ENCODE peak calls at places on chromosomes 4 and X, in seven cellular contexts. R is AG08395, W is cardiac fibroblast, X is NB4, C is left ventricle myocardium superior, T is M059J, V is Ammon's horn. K is an unnamed sample.

GRCh38 chrX:129557844-129558243 is 17.8 kb downstream of the OCRL start:
- DNase-seq in R (no peak), W (no peak), X (no peak), C (no peak), T (no peak), V (no peak), K (no peak)

GRCh38 chr4:24999392-25000104 is 31.2 kb downstream of the LGI2 start:
- DNase-seq in R (no peak), W (no peak), X (no peak), C (no peak), T (no peak), V (no peak), K (no peak)

GRCh38 chr4:152165851-152166250 is 370.0 kb downstream of the FBXW7 start:
- DNase-seq in R (no peak), W (no peak), X (no peak), C (no peak), T (no peak), V (no peak), K (no peak)

GRCh38 chr4:176102414-176102813 is 36.8 kb downstream of the WDR17 start:
- DNase-seq in R (no peak), W (no peak), X (no peak), C (no peak), T (no peak), V (no peak), K (no peak)

GRCh38 chr4:1463088-1463926 is 57.1 kb upstream of the NKX1-1 start:
- DNase-seq in R (peak), W (peak), X (peak), C (no peak), T (peak), V (no peak), K (no peak)

GRCh38 chrX:129145898-129146297 is 377.4 kb downstream of the SMARCA1 start:
- DNase-seq in R (no peak), W (no peak), X (no peak), C (no peak), T (no peak), V (no peak), K (no peak)

GRCh38 chr4:72569719-72570235 is 756 bp upstream of the ADAMTS3 start:
- DNase-seq in R (no peak), W (peak), X (no peak), C (no peak), T (no peak), V (no peak), K (peak)

GRCh38 chr4:136749988-136750387 is 782.3 kb downstream of the PCDH18 start:
- DNase-seq in R (no peak), W (no peak), X (no peak), C (no peak), T (no peak), V (no peak), K (no peak)

GRCh38 chr4:128241425-128241913 is 46.1 kb downstream of the PGRMC2 start:
- DNase-seq in R (peak), W (peak), X (no peak), C (no peak), T (peak), V (no peak), K (peak)

GRCh38 chrX:46626566-46626965 is 53.0 kb downstream of the CHST7 start:
- DNase-seq in R (no peak), W (peak), X (peak), C (no peak), T (no peak), V (peak), K (no peak)

GRCh38 chrX:57379296-57379695 is 92.8 kb downstream of the FAAH2 start:
- DNase-seq in R (no peak), W (no peak), X (no peak), C (no peak), T (no peak), V (no peak), K (no peak)

GRCh38 chr4:131091896-131092295 is 1995.9 kb downstream of the C4orf33 start:
- DNase-seq in R (no peak), W (peak), X (peak), C (no peak), T (peak), V (peak), K (peak)

GRCh38 chr4:38174811-38175210 is 214.6 kb downstream of the PTTG2 start:
- DNase-seq in R (no peak), W (peak), X (peak), C (no peak), T (peak), V (peak), K (peak)

GRCh38 chrX:22012051-22012450 is 20.1 kb upstream of the PHEX start:
- DNase-seq in R (no peak), W (no peak), X (no peak), C (no peak), T (no peak), V (no peak), K (no peak)

GRCh38 chrX:47831788-47832187 is 4.9 kb upstream of the ZNF81 start:
- DNase-seq in R (peak), W (peak), X (peak), C (peak), T (peak), V (peak), K (no peak)

GRCh38 chrX:53403535-53403934 is 18.9 kb downstream of the SMC1A start:
- DNase-seq in R (no peak), W (no peak), X (no peak), C (no peak), T (no peak), V (no peak), K (no peak)

GRCh38 chrX:14801136-14801535 is 71.7 kb downstream of the FANCB start:
- DNase-seq in R (peak), W (peak), X (no peak), C (no peak), T (peak), V (no peak), K (peak)

GRCh38 chrX:153438522-153438921 is 7.3 kb downstream of the TREX2 start:
- DNase-seq in R (no peak), W (peak), X (peak), C (no peak), T (peak), V (peak), K (peak)

GRCh38 chr4:8336412-8337075 is 67.0 kb downstream of the HTRA3 start:
- DNase-seq in R (peak), W (peak), X (peak), C (no peak), T (peak), V (no peak), K (no peak)

GRCh38 chrX:69616520-69617203 is 749 bp downstream of the EDA start:
- DNase-seq in R (no peak), W (no peak), X (no peak), C (peak), T (peak), V (peak), K (no peak)

GRCh38 chrX:23694606-23695005 is 27.3 kb downstream of the PRDX4 start:
- DNase-seq in R (peak), W (peak), X (peak), C (peak), T (peak), V (peak), K (peak)

GRCh38 chr4:187444061-187444460 is 551.5 kb upstream of the ZFP42 start:
- DNase-seq in R (no peak), W (no peak), X (no peak), C (no peak), T (peak), V (no peak), K (no peak)

GRCh38 chr4:84159767-84160166 is 339.3 kb downstream of the NKX6-1 start:
- DNase-seq in R (peak), W (no peak), X (peak), C (no peak), T (no peak), V (no peak), K (no peak)

GRCh38 chr4:30718021-30718888 is 1.9 kb upstream of the PCDH7 start:
- DNase-seq in R (no peak), W (no peak), X (no peak), C (peak), T (peak), V (peak), K (no peak)

GRCh38 chr4:16516796-16517413 is 290.6 kb upstream of the TAPT1 start:
- DNase-seq in R (peak), W (peak), X (peak), C (no peak), T (peak), V (peak), K (peak)

GRCh38 chr4:179585761-179586160 is 2143.5 kb upstream of the AGA start:
- DNase-seq in R (no peak), W (no peak), X (no peak), C (no peak), T (no peak), V (no peak), K (no peak)

GRCh38 chr4:184356366-184356765 is 118.0 kb downstream of the IRF2 start:
- DNase-seq in R (no peak), W (no peak), X (no peak), C (no peak), T (no peak), V (no peak), K (no peak)

K was measured in astrocyte of the spinal cord.